ENCODE peak calls at places on chromosome 12, in four cellular contexts. One of them, this sample, is unnamed.

GRCh38 chr12:79415754-79416435 is 274.9 kb downstream of the PAWR start:
- DNase-seq in GM23338: peak
- DNase-seq in NCI-H774: no peak
- DNase-seq in GM03348: no peak
- DNase-seq in this sample: no peak

GRCh38 chr12:89335452-89336244 is 16.7 kb downstream of the DUSP6 start:
- DNase-seq in GM03348: no peak
- DNase-seq in NCI-H774: no peak
- DNase-seq in GM23338: no peak
- DNase-seq in this sample: no peak

GRCh38 chr12:6336859-6337744 is 4.8 kb downstream of the TNFRSF1A start:
- DNase-seq in NCI-H774: no peak
- DNase-seq in GM03348: peak
- DNase-seq in GM23338: no peak
- DNase-seq in this sample: no peak

GRCh38 chr12:53207042-53207441 is at the start of gene ITGB7:
- DNase-seq in GM23338: peak
- DNase-seq in NCI-H774: no peak
- DNase-seq in GM03348: no peak
- DNase-seq in this sample: no peak

GRCh38 chr12:60522684-60523083 is 926.9 kb downstream of the SLC16A7 start:
- DNase-seq in GM23338: no peak
- DNase-seq in GM03348: no peak
- DNase-seq in NCI-H774: no peak
- DNase-seq in this sample: no peak

GRCh38 chr12:56808954-56809353 is 45.8 kb downstream of the HSD17B6 start:
- DNase-seq in NCI-H774: no peak
- DNase-seq in GM23338: peak
- DNase-seq in GM03348: no peak
- DNase-seq in this sample: no peak

GRCh38 chr12:57603758-57604453 is 718 bp upstream of the DTX3 start:
- DNase-seq in NCI-H774: peak
- DNase-seq in GM23338: peak
- DNase-seq in GM03348: peak
- DNase-seq in this sample: peak

GRCh38 chr12:105419606-105420005 is 89.1 kb downstream of the C12orf75 start:
- DNase-seq in GM03348: no peak
- DNase-seq in NCI-H774: no peak
- DNase-seq in GM23338: no peak
- DNase-seq in this sample: no peak

GRCh38 chr12:54046809-54047159 is 6.9 kb upstream of the HOXC4 start:
- DNase-seq in NCI-H774: no peak
- DNase-seq in GM03348: no peak
- DNase-seq in GM23338: no peak
- DNase-seq in this sample: no peak

GRCh38 chr12:107394693-107395092 is 290.9 kb upstream of the PWP1 start:
- DNase-seq in GM23338: no peak
- DNase-seq in GM03348: no peak
- DNase-seq in NCI-H774: no peak
- DNase-seq in this sample: no peak

GRCh38 chr12:105590571-105590970 is 260.1 kb downstream of the C12orf75 start:
- DNase-seq in NCI-H774: no peak
- DNase-seq in GM23338: no peak
- DNase-seq in GM03348: peak
- DNase-seq in this sample: no peak

GRCh38 chr12:12839886-12840285 is 26.7 kb downstream of the DDX47 start:
- DNase-seq in NCI-H774: no peak
- DNase-seq in GM03348: peak
- DNase-seq in GM23338: no peak
- DNase-seq in this sample: peak

GRCh38 chr12:43893670-43894069 is 57.8 kb downstream of the TMEM117 start:
- DNase-seq in GM03348: peak
- DNase-seq in NCI-H774: no peak
- DNase-seq in GM23338: no peak
- DNase-seq in this sample: no peak

GRCh38 chr12:52390739-52391617 is 5.5 kb upstream of the KRT84 start:
- DNase-seq in GM23338: peak
- DNase-seq in GM03348: peak
- DNase-seq in NCI-H774: no peak
- DNase-seq in this sample: peak

GRCh38 chr12:11663128-11663527 is 13.7 kb downstream of the ETV6 start:
- DNase-seq in GM03348: no peak
- DNase-seq in NCI-H774: no peak
- DNase-seq in GM23338: no peak
- DNase-seq in this sample: no peak

GRCh38 chr12:105031061-105031807 is 45.1 kb downstream of the NOPCHAP1 start:
- DNase-seq in NCI-H774: no peak
- DNase-seq in GM23338: no peak
- DNase-seq in GM03348: no peak
- DNase-seq in this sample: no peak

GRCh38 chr12:94178886-94179285 is 30.5 kb downstream of the PLXNC1 start:
- DNase-seq in NCI-H774: no peak
- DNase-seq in GM23338: no peak
- DNase-seq in GM03348: no peak
- DNase-seq in this sample: no peak

GRCh38 chr12:91565246-91565645 is 382.6 kb upstream of the DCN start:
- DNase-seq in NCI-H774: no peak
- DNase-seq in GM03348: no peak
- DNase-seq in GM23338: no peak
- DNase-seq in this sample: no peak

GRCh38 chr12:125340791-125341190 is 275.6 kb downstream of the AACS start:
- DNase-seq in GM03348: peak
- DNase-seq in NCI-H774: peak
- DNase-seq in GM23338: no peak
- DNase-seq in this sample: peak

GRCh38 chr12:59763835-59764234 is 168.0 kb downstream of the SLC16A7 start:
- DNase-seq in NCI-H774: no peak
- DNase-seq in GM03348: no peak
- DNase-seq in GM23338: no peak
- DNase-seq in this sample: no peak

GRCh38 chr12:110349521-110350151 is 53.9 kb downstream of the ANAPC7 start:
- DNase-seq in GM23338: no peak
- DNase-seq in GM03348: no peak
- DNase-seq in NCI-H774: no peak
- DNase-seq in this sample: no peak

GRCh38 chr12:76032043-76032981 is 736 bp upstream of the PHLDA1 start:
- DNase-seq in GM23338: peak
- DNase-seq in NCI-H774: no peak
- DNase-seq in GM03348: peak
- DNase-seq in this sample: peak

GRCh38 chr12:59317598-59317997 is 278.2 kb upstream of the SLC16A7 start:
- DNase-seq in GM03348: no peak
- DNase-seq in NCI-H774: no peak
- DNase-seq in GM23338: peak
- DNase-seq in this sample: no peak

GRCh38 chr12:16560273-16560672 is 45.7 kb downstream of the LMO3 start:
- DNase-seq in GM23338: peak
- DNase-seq in GM03348: no peak
- DNase-seq in NCI-H774: no peak
- DNase-seq in this sample: no peak

GRCh38 chr12:12221560-12221959 is 45.3 kb downstream of the LRP6 start:
- DNase-seq in NCI-H774: no peak
- DNase-seq in GM03348: no peak
- DNase-seq in GM23338: no peak
- DNase-seq in this sample: no peak

GRCh38 chr12:90823859-90824258 is 131.1 kb downstream of the CCER1 start:
- DNase-seq in GM23338: no peak
- DNase-seq in GM03348: no peak
- DNase-seq in NCI-H774: no peak
- DNase-seq in this sample: no peak

GRCh38 chr12:130162771-130163460 is 652 bp downstream of the FZD10 start:
- DNase-seq in NCI-H774: no peak
- DNase-seq in GM03348: no peak
- DNase-seq in GM23338: no peak
- DNase-seq in this sample: no peak

This sample was measured in AG08395.